ENCODE peak calls at places on chromosomes 2 and 18, in four cellular contexts. One of them, this sample, is unnamed.

GRCh38 chr2:126901459-126901858 is 2.8 kb downstream of the TEX51 start:
- DNase-seq in K562: no peak
- DNase-seq in HCT116: no peak
- DNase-seq in GM12878: no peak
- DNase-seq in this sample: no peak

GRCh38 chr2:158953926-158954763 is 14.3 kb upstream of the TANC1 start:
- DNase-seq in K562: no peak
- DNase-seq in HCT116: no peak
- DNase-seq in GM12878: no peak
- DNase-seq in this sample: no peak

GRCh38 chr2:181185948-181186347 is 205.5 kb downstream of the UBE2E3 start:
- DNase-seq in K562: no peak
- DNase-seq in HCT116: no peak
- DNase-seq in GM12878: no peak
- DNase-seq in this sample: no peak

GRCh38 chr18:23738151-23738550 is 48.9 kb downstream of the LAMA3 start:
- DNase-seq in K562: no peak
- DNase-seq in HCT116: no peak
- DNase-seq in GM12878: no peak
- DNase-seq in this sample: no peak

GRCh38 chr2:173226899-173227692 is 127.6 kb upstream of the CDCA7 start:
- DNase-seq in K562: no peak
- DNase-seq in HCT116: no peak
- DNase-seq in GM12878: no peak
- DNase-seq in this sample: no peak

GRCh38 chr18:12246849-12247808 is 7.0 kb upstream of the CIDEA start:
- DNase-seq in K562: peak
- DNase-seq in HCT116: no peak
- DNase-seq in GM12878: no peak
- DNase-seq in this sample: peak

GRCh38 chr2:156350374-156351142 is 18.0 kb upstream of the NR4A2 start:
- DNase-seq in K562: no peak
- DNase-seq in HCT116: no peak
- DNase-seq in GM12878: no peak
- DNase-seq in this sample: no peak

GRCh38 chr2:241417626-241418025 is 61.5 kb downstream of the FARP2 start:
- DNase-seq in K562: no peak
- DNase-seq in HCT116: no peak
- DNase-seq in GM12878: no peak
- DNase-seq in this sample: no peak

GRCh38 chr18:79217979-79218604 is 148.9 kb downstream of the ATP9B start:
- DNase-seq in K562: peak
- DNase-seq in HCT116: no peak
- DNase-seq in GM12878: no peak
- DNase-seq in this sample: no peak

GRCh38 chr2:200104015-200104414 is 148.6 kb downstream of the MAIP1 start:
- DNase-seq in K562: no peak
- DNase-seq in HCT116: no peak
- DNase-seq in GM12878: no peak
- DNase-seq in this sample: no peak

GRCh38 chr18:25650201-25650941 is 298.4 kb upstream of the ZNF521 start:
- DNase-seq in K562: no peak
- DNase-seq in HCT116: no peak
- DNase-seq in GM12878: no peak
- DNase-seq in this sample: no peak

GRCh38 chr18:68035709-68036522 is 519.4 kb upstream of the DSEL start:
- DNase-seq in K562: no peak
- DNase-seq in HCT116: no peak
- DNase-seq in GM12878: no peak
- DNase-seq in this sample: no peak

GRCh38 chr18:63848159-63848558 is 39.3 kb upstream of the SERPINB2 start:
- DNase-seq in K562: peak
- DNase-seq in HCT116: peak
- DNase-seq in GM12878: no peak
- DNase-seq in this sample: no peak

GRCh38 chr2:28662044-28662443 is 89.6 kb upstream of the PPP1CB start:
- DNase-seq in K562: no peak
- DNase-seq in HCT116: no peak
- DNase-seq in GM12878: no peak
- DNase-seq in this sample: no peak

GRCh38 chr2:67182884-67183283 is 214.2 kb upstream of the ETAA1 start:
- DNase-seq in K562: no peak
- DNase-seq in HCT116: no peak
- DNase-seq in GM12878: no peak
- DNase-seq in this sample: no peak

GRCh38 chr2:232519581-232519980 is 607 bp upstream of the PRSS56 start:
- DNase-seq in K562: no peak
- DNase-seq in HCT116: no peak
- DNase-seq in GM12878: no peak
- DNase-seq in this sample: no peak

GRCh38 chr18:9835112-9835755 is 50.5 kb upstream of the TXNDC2 start:
- DNase-seq in K562: no peak
- DNase-seq in HCT116: no peak
- DNase-seq in GM12878: no peak
- DNase-seq in this sample: no peak

GRCh38 chr2:85053802-85054201 is 79.4 kb upstream of the TCF7L1 start:
- DNase-seq in K562: peak
- DNase-seq in HCT116: peak
- DNase-seq in GM12878: no peak
- DNase-seq in this sample: no peak

GRCh38 chr18:24015897-24016631 is 1.5 kb downstream of the TTC39C start:
- DNase-seq in K562: no peak
- DNase-seq in HCT116: no peak
- DNase-seq in GM12878: no peak
- DNase-seq in this sample: no peak

GRCh38 chr18:60812921-60813320 is 440.3 kb upstream of the MC4R start:
- DNase-seq in K562: no peak
- DNase-seq in HCT116: no peak
- DNase-seq in GM12878: no peak
- DNase-seq in this sample: no peak

GRCh38 chr2:227324671-227325055 is 388 bp upstream of the MFF start:
- DNase-seq in K562: peak
- DNase-seq in HCT116: peak
- DNase-seq in GM12878: no peak
- DNase-seq in this sample: no peak

GRCh38 chr2:233178994-233179847 is 72.3 kb upstream of the ATG16L1 start:
- DNase-seq in K562: peak
- DNase-seq in HCT116: no peak
- DNase-seq in GM12878: no peak
- DNase-seq in this sample: no peak

GRCh38 chr2:96353032-96353561 is 17.5 kb downstream of the NCAPH start:
- DNase-seq in K562: peak
- DNase-seq in HCT116: no peak
- DNase-seq in GM12878: no peak
- DNase-seq in this sample: no peak

GRCh38 chr2:54787760-54788366 is 64.4 kb downstream of the EML6 start:
- DNase-seq in K562: no peak
- DNase-seq in HCT116: no peak
- DNase-seq in GM12878: no peak
- DNase-seq in this sample: no peak

GRCh38 chr2:119174216-119174992 is 15.9 kb upstream of the C1QL2 start:
- DNase-seq in K562: peak
- DNase-seq in HCT116: peak
- DNase-seq in GM12878: no peak
- DNase-seq in this sample: peak

GRCh38 chr2:53572696-53573095 is 194.9 kb upstream of the CHAC2 start:
- DNase-seq in K562: no peak
- DNase-seq in HCT116: no peak
- DNase-seq in GM12878: no peak
- DNase-seq in this sample: no peak

GRCh38 chr2:242038166-242038927 is 168.8 kb downstream of the RTP5 start:
- DNase-seq in K562: no peak
- DNase-seq in HCT116: no peak
- DNase-seq in GM12878: no peak
- DNase-seq in this sample: no peak

GRCh38 chr2:72007402-72007801 is 140.3 kb downstream of the CYP26B1 start:
- DNase-seq in K562: no peak
- DNase-seq in HCT116: no peak
- DNase-seq in GM12878: no peak
- DNase-seq in this sample: peak

GRCh38 chr18:28793911-28794310 is 617.0 kb upstream of the CDH2 start:
- DNase-seq in K562: no peak
- DNase-seq in HCT116: no peak
- DNase-seq in GM12878: no peak
- DNase-seq in this sample: no peak

GRCh38 chr18:76441668-76442412 is 53.2 kb downstream of the ZNF516 start:
- DNase-seq in K562: no peak
- DNase-seq in HCT116: no peak
- DNase-seq in GM12878: no peak
- DNase-seq in this sample: no peak

GRCh38 chr2:149806651-149807050 is 219.1 kb upstream of the MMADHC start:
- DNase-seq in K562: no peak
- DNase-seq in HCT116: no peak
- DNase-seq in GM12878: no peak
- DNase-seq in this sample: no peak

DNA sequence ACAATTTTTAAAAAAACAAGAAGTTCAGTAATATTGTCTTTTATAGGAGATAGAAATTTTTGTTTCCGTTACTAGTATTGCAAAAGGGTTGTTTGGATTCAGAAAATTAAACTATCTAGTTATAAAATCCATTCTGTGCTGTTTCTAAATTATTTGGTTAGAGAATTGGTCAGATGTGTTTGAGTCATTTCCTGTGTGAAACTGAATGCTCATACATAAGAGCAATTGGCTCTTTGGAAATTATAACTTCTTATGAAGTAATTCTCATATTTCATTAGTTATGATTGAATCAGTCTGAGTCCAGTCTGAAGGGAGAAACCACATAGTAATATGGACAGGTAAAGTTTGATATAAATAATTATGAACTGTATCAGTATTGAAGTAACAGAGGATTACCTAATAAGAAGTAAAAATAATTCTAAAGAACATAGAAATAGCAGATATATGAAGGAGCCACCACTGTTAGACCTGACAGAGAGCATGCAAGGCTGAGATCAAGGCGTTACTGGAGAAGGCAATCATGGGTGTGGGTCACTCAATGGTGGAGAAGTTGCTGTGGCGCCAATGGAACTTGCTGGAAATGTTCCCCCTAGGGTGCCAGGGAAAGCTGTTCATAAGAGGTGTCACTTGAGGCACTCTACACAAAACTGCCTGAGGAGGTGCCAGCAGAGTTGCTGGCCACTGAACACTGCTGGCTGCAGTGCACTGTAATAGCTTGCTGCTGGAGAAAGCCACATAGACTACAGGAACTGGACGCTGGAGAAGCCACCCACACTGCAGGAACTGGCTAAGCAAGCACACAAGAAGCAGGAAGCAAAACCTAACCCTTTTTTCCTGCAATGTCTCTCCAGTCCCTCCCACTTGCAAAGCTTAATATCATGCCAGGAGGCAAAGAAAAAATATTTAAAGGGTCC is 18.0 kb upstream of the FAP start:
- DNase-seq in K562: no peak
- DNase-seq in HCT116: no peak
- DNase-seq in GM12878: no peak
- DNase-seq in this sample: no peak
- TF ChIP-seq EGR1 in K562: no peak
- TF ChIP-seq EGR1 in HCT116: no peak
- TF ChIP-seq EGR1 in GM12878: no peak
- TF ChIP-seq EGR1 in this sample: no peak

DNA sequence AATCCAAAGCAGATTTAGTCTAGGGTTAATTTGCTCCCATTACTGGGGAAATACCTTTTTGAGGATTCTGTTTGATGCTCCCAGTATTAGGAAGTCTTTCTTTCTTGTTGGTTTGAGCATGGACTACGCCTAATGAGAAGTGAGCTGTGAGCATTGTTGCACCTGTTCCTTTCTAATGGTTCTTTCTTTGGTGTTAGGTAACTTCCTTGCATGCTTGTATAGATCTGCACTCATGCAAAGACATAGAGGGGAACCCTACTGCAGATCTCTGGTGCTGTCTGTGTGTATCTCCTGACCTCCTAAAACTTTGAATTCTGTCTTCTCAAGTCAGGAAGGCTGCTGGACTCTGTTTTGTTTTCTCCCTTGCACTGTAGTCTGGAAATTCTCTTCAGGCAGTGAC is 12.8 kb upstream of the TDRD15 start:
- DNase-seq in K562: no peak
- DNase-seq in HCT116: no peak
- DNase-seq in GM12878: no peak
- DNase-seq in this sample: no peak
- TF ChIP-seq EGR1 in K562: no peak
- TF ChIP-seq EGR1 in HCT116: no peak
- TF ChIP-seq EGR1 in GM12878: no peak
- TF ChIP-seq EGR1 in this sample: no peak

DNA sequence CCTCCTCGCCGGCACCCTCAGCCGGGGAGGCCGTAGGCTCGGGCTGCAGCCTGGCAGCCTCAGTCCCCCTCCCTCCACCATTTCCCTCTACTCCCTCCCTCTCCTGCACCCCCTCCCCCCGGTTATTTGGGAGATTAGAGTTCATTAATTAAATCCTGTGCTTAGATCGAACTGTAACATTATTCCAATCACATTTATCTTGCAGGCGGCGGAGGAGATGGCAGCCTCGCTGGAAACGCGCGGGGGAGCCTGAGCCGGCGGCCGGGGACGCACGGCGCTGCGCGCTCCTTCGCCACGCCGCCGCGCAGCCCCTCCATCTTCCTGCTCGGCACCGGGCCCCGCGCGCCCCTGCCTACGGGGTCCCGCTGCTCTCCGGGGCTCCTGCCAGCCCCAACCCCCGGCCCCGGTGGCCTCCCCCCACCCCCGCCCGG is at the start of gene ST8SIA3:
- DNase-seq in K562: no peak
- DNase-seq in HCT116: no peak
- DNase-seq in GM12878: no peak
- DNase-seq in this sample: no peak
- TF ChIP-seq EGR1 in K562: no peak
- TF ChIP-seq EGR1 in HCT116: no peak
- TF ChIP-seq EGR1 in GM12878: no peak
- TF ChIP-seq EGR1 in this sample: no peak

GRCh38 chr2:235460548-235461047 is 33.2 kb upstream of the AGAP1 start:
- DNase-seq in K562: peak
- DNase-seq in HCT116: no peak
- DNase-seq in GM12878: no peak
- DNase-seq in this sample: no peak

GRCh38 chr2:235461763-235462414 is 32.0 kb upstream of the AGAP1 start:
- DNase-seq in K562: no peak
- DNase-seq in HCT116: no peak
- DNase-seq in GM12878: no peak
- DNase-seq in this sample: no peak

GRCh38 chr2:235462415-235462790 is 31.4 kb upstream of the AGAP1 start:
- DNase-seq in K562: no peak
- DNase-seq in HCT116: no peak
- DNase-seq in GM12878: no peak
- DNase-seq in this sample: no peak

GRCh38 chr2:235463893-235464292 is 29.9 kb upstream of the AGAP1 start:
- DNase-seq in K562: no peak
- DNase-seq in HCT116: no peak
- DNase-seq in GM12878: no peak
- DNase-seq in this sample: no peak

GRCh38 chr2:235458839-235459273 is 35.0 kb upstream of the AGAP1 start:
- DNase-seq in K562: no peak
- DNase-seq in HCT116: no peak
- DNase-seq in GM12878: no peak
- DNase-seq in this sample: no peak
- TF ChIP-seq EGR1 in K562: no peak
- TF ChIP-seq EGR1 in HCT116: no peak
- TF ChIP-seq EGR1 in GM12878: no peak
- TF ChIP-seq EGR1 in this sample: no peak

GRCh38 chr2:143029141-143029540 is 100.1 kb upstream of the ARHGAP15 start:
- DNase-seq in K562: no peak
- DNase-seq in HCT116: no peak
- DNase-seq in GM12878: no peak
- DNase-seq in this sample: no peak
- TF ChIP-seq EGR1 in K562: no peak
- TF ChIP-seq EGR1 in HCT116: no peak
- TF ChIP-seq EGR1 in GM12878: no peak
- TF ChIP-seq EGR1 in this sample: no peak

This sample was measured in H1.